ENCODE peak calls at places on chromosomes 6 and 20, in four cellular contexts. P is mesenchymal stem cell, U is Peyer's patch, B is body of pancreas. C is an unnamed sample.

GRCh38 chr6:25050356-25050755 is 114.6 kb upstream of the RIPOR2 start:
- DNase-seq in P (peak; percentile 92), U (no peak), B (no peak), C (peak; percentile 68)

GRCh38 chr6:7615611-7616383 is 25.8 kb downstream of the SNRNP48 start:
- DNase-seq in P (peak; percentile 62), U (no peak), B (peak; percentile 74), C (peak; percentile 67)

GRCh38 chr6:118985123-118985830 is 50.3 kb upstream of the MCM9 start:
- DNase-seq in P (no peak), U (no peak), B (no peak), C (no peak)

GRCh38 chr20:14902432-14903089 is 565.1 kb upstream of the FLRT3 start:
- DNase-seq in P (no peak), U (no peak), B (no peak), C (no peak)

GRCh38 chr6:117495873-117496272 is 13.4 kb downstream of the DCBLD1 start:
- DNase-seq in P (peak; percentile 44), U (no peak), B (no peak), C (peak; percentile 82)

GRCh38 chr6:84353459-84354423 is 126.3 kb upstream of the CEP162 start:
- DNase-seq in P (no peak), U (no peak), B (no peak), C (no peak)

GRCh38 chr20:16178671-16179070 is 394.6 kb downstream of the KIF16B start:
- DNase-seq in P (no peak), U (no peak), B (no peak), C (no peak)

GRCh38 chr6:161169690-161170089 is 104.2 kb downstream of the AGPAT4 start:
- DNase-seq in P (peak; percentile 48), U (no peak), B (peak; percentile 28), C (peak; percentile 54)

GRCh38 chr20:34951652-34952051 is 4.0 kb downstream of the GSS start:
- DNase-seq in P (no peak), U (no peak), B (no peak), C (no peak)

GRCh38 chr6:24640166-24640565 is 5.8 kb downstream of the KIAA0319 start:
- DNase-seq in P (no peak), U (no peak), B (no peak), C (no peak)

GRCh38 chr6:116531675-116532570 is 13.6 kb downstream of the TRAPPC3L start:
- DNase-seq in P (peak; percentile 81), U (no peak), B (peak; percentile 62), C (peak; percentile 57)

GRCh38 chr20:61727761-61728160 is 337.9 kb downstream of the TAF4 start:
- DNase-seq in P (no peak), U (no peak), B (no peak), C (no peak)

GRCh38 chr6:127914240-127914639 is 13.4 kb upstream of the THEMIS start:
- DNase-seq in P (no peak), U (no peak), B (no peak), C (peak; percentile 80)

GRCh38 chr20:34709044-34709835 is 5.1 kb downstream of the TP53INP2 start:
- DNase-seq in P (peak; percentile 86), U (peak; percentile 88), B (peak; percentile 80), C (peak; percentile 55)

GRCh38 chr20:49712918-49713778 is 530 bp downstream of the B4GALT5 start:
- DNase-seq in P (peak; percentile 63), U (peak; percentile 67), B (peak; percentile 50), C (no peak)

GRCh38 chr6:52650946-52651345 is 20.0 kb upstream of the TMEM14A start:
- DNase-seq in P (no peak), U (no peak), B (no peak), C (no peak)

GRCh38 chr20:24586523-24586840 is 117.1 kb downstream of the SYNDIG1 start:
- DNase-seq in P (no peak), U (no peak), B (no peak), C (no peak)

GRCh38 chr6:121055572-121056163 is 278.6 kb downstream of the TBC1D32 start:
- DNase-seq in P (peak; percentile 64), U (no peak), B (no peak), C (peak; percentile 49)

GRCh38 chr20:62692176-62692575 is 16.5 kb upstream of the NTSR1 start:
- DNase-seq in P (no peak), U (no peak), B (no peak), C (no peak)

GRCh38 chr6:38404900-38405556 is 234.7 kb downstream of the BTBD9 start:
- DNase-seq in P (no peak), U (no peak), B (no peak), C (peak; percentile 97)

GRCh38 chr20:63641146-63641791 is 12.0 kb downstream of the STMN3 start:
- DNase-seq in P (peak; percentile 60), U (no peak), B (peak; percentile 39), C (peak; percentile 21)

GRCh38 chr6:119129968-119130484 is 51.6 kb upstream of the FAM184A start:
- DNase-seq in P (peak; percentile 71), U (no peak), B (peak; percentile 34), C (peak; percentile 89)

GRCh38 chr20:48771542-48771941 is 56.3 kb downstream of the PREX1 start:
- DNase-seq in P (no peak), U (peak; percentile 9), B (no peak), C (no peak)

GRCh38 chr20:444117-444516 is 18.2 kb downstream of the TBC1D20 start:
- DNase-seq in P (no peak), U (no peak), B (no peak), C (no peak)

GRCh38 chr6:87155920-87156600 is 695 bp downstream of the ZNF292 start:
- DNase-seq in P (peak; percentile 78), U (peak; percentile 71), B (peak; percentile 37), C (peak; percentile 42)

GRCh38 chr6:46490425-46491200 is 636 bp downstream of the RCAN2 start:
- DNase-seq in P (peak; percentile 6), U (peak; percentile 54), B (peak; percentile 27), C (no peak)

GRCh38 chr20:38098952-38099351 is 65.4 kb downstream of the RPRD1B start:
- DNase-seq in P (peak; percentile 39), U (no peak), B (no peak), C (no peak)

GRCh38 chr6:45663181-45664180 is 285.7 kb upstream of the SUPT3H start:
- DNase-seq in P (peak; percentile 43), U (peak; percentile 51), B (no peak), C (no peak)

GRCh38 chr20:22339091-22339881 is 245.1 kb downstream of the FOXA2 start:
- DNase-seq in P (peak; percentile 63), U (no peak), B (peak; percentile 66), C (peak; percentile 77)

GRCh38 chr20:571754-572331 is 28.3 kb upstream of the CSNK2A1 start:
- DNase-seq in P (no peak), U (peak; percentile 79), B (peak; percentile 43), C (no peak)

GRCh38 chr6:137240168-137240567 is 21.0 kb upstream of the IFNGR1 start:
- DNase-seq in P (peak; percentile 94), U (no peak), B (peak; percentile 78), C (peak; percentile 98)

GRCh38 chr20:327041-327945 is 1.9 kb downstream of the SOX12 start:
- DNase-seq in P (peak; percentile 94), U (peak; percentile 74), B (peak; percentile 85), C (peak; percentile 64)

GRCh38 chr6:16337280-16337975 is 99.0 kb downstream of the GMPR start:
- DNase-seq in P (peak; percentile 93), U (peak; percentile 63), B (peak; percentile 71), C (no peak)

GRCh38 chr6:37473364-37474095 is 26.2 kb downstream of the CCDC167 start:
- DNase-seq in P (no peak), U (no peak), B (no peak), C (peak; percentile 70)

GRCh38 chr6:32194825-32195651 is 2.6 kb upstream of the GPSM3 start:
- DNase-seq in P (peak; percentile 82), U (no peak), B (peak; percentile 54), C (peak; percentile 53)

GRCh38 chr6:99745651-99746050 is 139.0 kb downstream of the PRDM13 start:
- DNase-seq in P (no peak), U (no peak), B (no peak), C (peak; percentile 10)
- H3K27me3 ChIP-seq in P (peaks cover 8% of the 10 kb centered on the region), U (no peaks in the 10 kb centered on the region), B (no peaks in the 10 kb centered on the region), C (no peaks in the 10 kb centered on the region)

GRCh38 chr20:32585519-32586127 is 490 bp upstream of the NOL4L start:
- DNase-seq in P (no peak), U (no peak), B (no peak), C (no peak)
- H3K27me3 ChIP-seq in P (peaks cover 25% of the 10 kb centered on the region), U (no peaks in the 10 kb centered on the region), B (no peaks in the 10 kb centered on the region), C (peaks cover 4% of the 10 kb centered on the region)

GRCh38 chr6:85404497-85405174 is 45.2 kb upstream of the NT5E start:
- DNase-seq in P (peak; percentile 80), U (peak; percentile 58), B (peak; percentile 52), C (peak; percentile 97)

GRCh38 chr6:85405853-85406198 is 44.1 kb upstream of the NT5E start:
- DNase-seq in P (no peak), U (no peak), B (no peak), C (no peak)

GRCh38 chr6:85405175-85405852 is 44.6 kb upstream of the NT5E start:
- DNase-seq in P (no peak), U (peak; percentile 57), B (peak; percentile 68), C (no peak)

GRCh38 chr6:85406641-85407075 is 43.2 kb upstream of the NT5E start:
- DNase-seq in P (no peak), U (no peak), B (no peak), C (peak; percentile 97)

DNA sequence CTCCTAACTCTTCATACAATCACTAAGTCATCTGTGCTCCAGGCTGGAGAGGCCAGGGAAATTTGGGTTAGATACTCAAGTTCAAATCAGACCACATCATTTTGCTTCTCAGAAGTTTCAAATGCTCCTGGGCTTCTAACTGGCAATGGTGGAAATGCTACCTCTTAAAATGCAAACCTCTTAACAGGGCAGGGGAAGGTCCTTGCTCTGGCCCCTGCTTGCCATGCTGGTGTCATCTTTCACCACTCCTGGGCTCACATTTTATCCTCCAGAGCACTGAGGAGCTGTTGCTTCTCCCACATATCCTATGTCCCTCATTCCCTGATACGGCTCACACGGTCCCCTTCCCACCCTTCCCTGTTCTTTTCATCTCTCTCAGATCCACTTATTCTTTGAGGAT is 41.8 kb upstream of the NT5E start:
- DNase-seq in P (no peak), U (no peak), B (no peak), C (no peak)
- H3K27me3 ChIP-seq in P (no peaks in the 10 kb centered on the region), U (no peaks in the 10 kb centered on the region), B (no peaks in the 10 kb centered on the region), C (no peaks in the 10 kb centered on the region)

GRCh38 chr20:56828402-56828801 is 199.3 kb downstream of the TFAP2C start:
- DNase-seq in P (no peak), U (no peak), B (no peak), C (no peak)
- H3K27me3 ChIP-seq in P (peaks cover 34% of the 10 kb centered on the region), U (no peaks in the 10 kb centered on the region), B (no peaks in the 10 kb centered on the region), C (no peaks in the 10 kb centered on the region)

DNA sequence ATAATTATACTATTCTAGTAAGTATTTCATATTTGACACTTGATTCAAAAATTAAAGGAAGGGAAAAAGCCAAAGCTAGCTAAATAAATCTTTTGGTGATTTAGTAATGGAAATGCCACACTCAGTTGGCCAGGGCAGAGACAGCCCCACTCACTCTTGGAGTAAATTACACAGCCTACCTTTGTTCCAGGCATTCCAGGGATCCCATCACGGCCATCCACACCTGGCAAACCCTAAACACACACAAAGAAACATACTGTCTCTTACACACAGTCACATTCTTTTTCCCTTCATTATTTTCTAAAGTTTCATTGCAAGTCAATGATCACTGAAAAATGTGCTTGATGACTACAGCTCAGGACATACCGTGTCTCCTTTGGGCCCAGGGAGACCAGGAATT is 48.1 kb downstream of the COL9A1 start:
- DNase-seq in P (no peak), U (no peak), B (peak; percentile 3), C (no peak)
- H3K27me3 ChIP-seq in P (no peaks in the 10 kb centered on the region), U (no peaks in the 10 kb centered on the region), B (no peaks in the 10 kb centered on the region), C (no peaks in the 10 kb centered on the region)

GRCh38 chr20:18011951-18012645 is 43.3 kb downstream of the MGME1 start:
- DNase-seq in P (no peak), U (no peak), B (no peak), C (no peak)
- H3K27me3 ChIP-seq in P (peaks cover 8% of the 10 kb centered on the region), U (no peaks in the 10 kb centered on the region), B (no peaks in the 10 kb centered on the region), C (no peaks in the 10 kb centered on the region)

GRCh38 chr6:30446259-30446658 is 43.0 kb upstream of the HLA-E start:
- DNase-seq in P (no peak), U (no peak), B (no peak), C (no peak)
- H3K27me3 ChIP-seq in P (peaks cover 96% of the 10 kb centered on the region), U (no peaks in the 10 kb centered on the region), B (no peaks in the 10 kb centered on the region), C (peaks cover 51% of the 10 kb centered on the region)

C was measured in bronchial epithelial cell.